ENCODE peak calls at places on chromosomes 12 and 14, in ten cellular contexts. C is mesothelial cell of epicardium; V is LHCN-M2; N is brain microvascular endothelial cell; B is stimulated activated naive CD8-positive, alpha-beta T cell treated with anti-CD3 and anti-CD28 coated beads, Interleukin-15, Interleukin-2, amounts not matched to agents 100 U/mL and 50 U/mL, for 24 hours; G is activated T-cell treated with anti-CD3 and anti-CD28 coated beads, Interleukin-2, amount 50 U/mL, for 1 hour; Q is astrocyte of the spinal cord; Z is cardiac muscle cell; T is lung; Y is astrocyte. E is an unnamed sample.

GRCh38 chr14:75689012-75689411 is 28.0 kb downstream of the TTLL5 start:
- DNase-seq in Z (no peak), N (peak), G (no peak), V (peak), Y (peak), Q (peak), B (no peak), T (no peak), C (no peak), E (no peak)

GRCh38 chr14:31566456-31566855 is 5.3 kb downstream of the NUBPL start:
- DNase-seq in T (no peak), G (no peak), N (no peak), Q (no peak), V (no peak), C (no peak), Y (peak), Z (no peak), B (no peak), E (no peak)

GRCh38 chr14:35352274-35353233 is 52.0 kb downstream of the NFKBIA start:
- DNase-seq in C (no peak), Y (no peak), B (no peak), T (no peak), N (no peak), V (no peak), Q (no peak), Z (no peak), G (no peak), E (no peak)

GRCh38 chr14:51335521-51335920 is 95.5 kb downstream of the TMX1 start:
- DNase-seq in T (no peak), V (no peak), G (no peak), Q (no peak), Z (no peak), C (no peak), B (no peak), N (no peak), Y (peak), E (no peak)

GRCh38 chr12:45296046-45296586 is 80.2 kb downstream of the ANO6 start:
- DNase-seq in G (no peak), Y (no peak), V (no peak), N (peak), B (no peak), C (no peak), Q (no peak), T (no peak), Z (no peak), E (no peak)

GRCh38 chr12:121992059-121992879 is 29.4 kb upstream of the BCL7A start:
- DNase-seq in C (no peak), N (peak), G (peak), Z (peak), Y (peak), T (peak), Q (peak), V (peak), B (peak), E (no peak)

GRCh38 chr12:64912501-64912900 is 88.1 kb downstream of the TBC1D30 start:
- DNase-seq in Y (peak), T (no peak), B (no peak), C (no peak), Z (no peak), Q (peak), G (no peak), V (peak), N (no peak), E (no peak)

GRCh38 chr14:61470261-61470953 is 149.0 kb downstream of the PRKCH start:
- DNase-seq in N (peak), Y (peak), Q (peak), T (peak), C (no peak), Z (no peak), V (peak), B (peak), G (no peak), E (peak)

GRCh38 chr12:48788852-48789775 is at the start of gene ADCY6:
- DNase-seq in G (peak), Q (peak), C (no peak), Y (peak), T (peak), N (peak), B (no peak), Z (peak), V (peak), E (no peak)

GRCh38 chr12:27467641-27468040 is 21.1 kb downstream of the SMCO2 start:
- DNase-seq in Q (no peak), C (no peak), T (no peak), Y (no peak), N (no peak), V (no peak), B (no peak), Z (no peak), G (no peak), E (no peak)

GRCh38 chr14:100915582-100915981 is 12.1 kb upstream of the RTL1 start:
- DNase-seq in T (no peak), Y (no peak), N (no peak), Z (no peak), C (no peak), Q (no peak), V (no peak), G (no peak), B (no peak), E (no peak)

E was measured in NCI-H2107.